ENCODE peak calls at places on chromosome 18, in four cellular contexts. B, Q, U and X are unnamed samples.

GRCh38 chr18:52948878-52949444 is 609.0 kb downstream of the DCC start:
- DNase-seq in U (no peak), B (no peak), Q (no peak), X (no peak)

GRCh38 chr18:48918660-48919415 is 31.9 kb downstream of the SMAD7 start:
- DNase-seq in U (no peak), Q (no peak), B (no peak), X (no peak)

GRCh38 chr18:36527740-36528455 is 230.4 kb downstream of the FHOD3 start:
- DNase-seq in U (no peak), B (no peak), Q (no peak), X (no peak)

GRCh38 chr18:28823506-28824182 is 646.7 kb upstream of the CDH2 start:
- DNase-seq in B (no peak), U (no peak), Q (peak), X (no peak)

GRCh38 chr18:74113711-74114110 is 33.9 kb downstream of the FBXO15 start:
- DNase-seq in U (no peak), Q (no peak), B (no peak), X (no peak)

GRCh38 chr18:76495435-76496199 is 575 bp upstream of the ZNF516 start:
- DNase-seq in Q (peak), B (peak), U (peak), X (no peak)

GRCh38 chr18:79616651-79617518 is 62.7 kb upstream of the CTDP1 start:
- DNase-seq in Q (peak), U (peak), B (no peak), X (no peak)

GRCh38 chr18:48896875-48897511 is 53.8 kb downstream of the SMAD7 start:
- DNase-seq in B (peak), Q (no peak), U (no peak), X (no peak)

GRCh38 chr18:74715865-74716712 is 118.4 kb downstream of the ZNF407 start:
- DNase-seq in Q (no peak), U (no peak), B (no peak), X (no peak)

GRCh38 chr18:26865557-26865956 is at the start of gene AQP4:
- DNase-seq in B (no peak), Q (no peak), U (no peak), X (no peak)

GRCh38 chr18:45793295-45793965 is 32.0 kb upstream of the SIGLEC15 start:
- DNase-seq in B (no peak), U (no peak), Q (peak), X (no peak)

GRCh38 chr18:51953521-51953920 is 386.5 kb upstream of the DCC start:
- DNase-seq in Q (no peak), B (no peak), U (no peak), X (no peak)

GRCh38 chr18:36680042-36680441 is 148.8 kb downstream of the TPGS2 start:
- DNase-seq in B (no peak), U (no peak), Q (no peak), X (no peak)

GRCh38 chr18:77098554-77099174 is 33.9 kb downstream of the MBP start:
- DNase-seq in Q (no peak), U (no peak), B (no peak), X (no peak)

GRCh38 chr18:55541571-55541970 is 46.4 kb downstream of the TCF4 start:
- DNase-seq in U (no peak), Q (no peak), B (no peak), X (no peak)

GRCh38 chr18:3211236-3211992 is 8.4 kb downstream of the MYOM1 start:
- DNase-seq in B (no peak), U (no peak), Q (peak), X (no peak)

GRCh38 chr18:6428851-6429395 is 14.2 kb upstream of the L3MBTL4 start:
- DNase-seq in Q (no peak), B (no peak), U (no peak), X (no peak)

GRCh38 chr18:8752329-8752728 is 47.0 kb downstream of the MTCL1 start:
- DNase-seq in B (no peak), Q (peak), U (no peak), X (no peak)

GRCh38 chr18:5962362-5962761 is 67.0 kb upstream of the TMEM200C start:
- DNase-seq in Q (peak), B (no peak), U (no peak), X (no peak)

GRCh38 chr18:49926076-49926745 is 112.9 kb upstream of the ACAA2 start:
- DNase-seq in B (no peak), U (no peak), Q (no peak), X (no peak)

GRCh38 chr18:48124857-48125626 is 194.6 kb upstream of the SMAD2 start:
- DNase-seq in B (no peak), U (no peak), Q (no peak), X (no peak)

GRCh38 chr18:31097666-31098065 is 4.6 kb downstream of the DSC2 start:
- DNase-seq in Q (no peak), U (no peak), B (no peak), X (no peak)

GRCh38 chr18:54357082-54357659 is 487 bp downstream of the STARD6 start:
- DNase-seq in Q (no peak), B (no peak), U (no peak), X (no peak)

GRCh38 chr18:44589709-44590108 is 91.0 kb upstream of the SETBP1 start:
- DNase-seq in U (peak), B (no peak), Q (peak), X (no peak)

GRCh38 chr18:834086-834720 is 22.2 kb upstream of the YES1 start:
- DNase-seq in U (no peak), Q (no peak), B (no peak), X (no peak)

GRCh38 chr18:69885381-69885780 is 62.3 kb downstream of the CD226 start:
- DNase-seq in U (no peak), Q (no peak), B (no peak), X (no peak)

GRCh38 chr18:54647176-54647575 is 56.1 kb downstream of the DYNAP start:
- DNase-seq in U (peak), B (no peak), Q (peak), X (peak)

GRCh38 chr18:78595924-78596573 is 383.6 kb upstream of the SALL3 start:
- DNase-seq in U (no peak), Q (no peak), B (no peak), X (no peak)

GRCh38 chr18:12726774-12727550 is 24.1 kb downstream of the PSMG2 start:
- DNase-seq in Q (peak), B (no peak), U (peak), X (peak)

GRCh38 chr18:13264091-13264777 is 45.7 kb downstream of the LDLRAD4 start:
- DNase-seq in U (no peak), B (peak), Q (peak), X (no peak)

GRCh38 chr18:38688402-38688801 is 1122.8 kb upstream of the CELF4 start:
- DNase-seq in U (no peak), Q (no peak), B (no peak), X (no peak)

GRCh38 chr18:33269223-33269622 is 171.3 kb downstream of the CCDC178 start:
- DNase-seq in B (no peak), U (no peak), Q (no peak), X (no peak)

GRCh38 chr18:8801263-8801901 is 96.0 kb downstream of the MTCL1 start:
- DNase-seq in U (no peak), B (no peak), Q (peak), X (no peak)

GRCh38 chr18:36633961-36634412 is 194.8 kb downstream of the TPGS2 start:
- DNase-seq in Q (no peak), U (peak), B (no peak), X (no peak)

GRCh38 chr18:76467371-76468190 is 27.5 kb downstream of the ZNF516 start:
- DNase-seq in U (no peak), Q (peak), B (no peak), X (no peak)

DNA sequence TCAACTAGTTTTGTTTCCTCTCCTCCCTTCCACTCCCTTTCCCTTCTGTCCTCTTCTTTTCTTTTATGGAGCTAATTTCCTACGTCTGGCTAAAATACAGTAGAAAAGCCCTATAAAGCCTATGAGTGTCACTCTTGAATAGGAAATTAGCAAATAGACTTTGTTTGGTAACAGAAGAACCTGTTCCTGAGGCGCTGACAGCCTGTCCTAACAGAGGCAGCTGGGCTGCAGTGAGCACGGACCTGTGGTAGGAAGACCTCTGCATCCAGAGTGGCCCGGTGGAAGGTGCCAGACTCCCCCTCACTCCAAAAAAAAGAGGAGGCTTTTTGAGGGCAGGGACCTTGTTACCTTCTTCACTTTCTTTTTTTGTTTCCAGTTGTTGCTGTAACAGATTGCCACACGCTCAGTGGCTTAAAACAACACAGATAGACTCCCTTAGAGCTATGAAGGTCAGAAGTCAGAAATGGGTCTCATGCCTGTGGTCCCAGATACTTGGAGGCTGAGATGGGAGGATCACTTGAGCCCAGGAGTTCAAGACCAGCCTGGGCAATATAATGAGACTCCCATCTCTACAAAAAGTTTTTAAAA is 81.2 kb upstream of the TXNDC2 start:
- DNase-seq in U (no peak), Q (peak), B (no peak), X (no peak)
- H3K27ac ChIP-seq in U (peak), Q (no peak), B (no peak), X (no peak)

DNA sequence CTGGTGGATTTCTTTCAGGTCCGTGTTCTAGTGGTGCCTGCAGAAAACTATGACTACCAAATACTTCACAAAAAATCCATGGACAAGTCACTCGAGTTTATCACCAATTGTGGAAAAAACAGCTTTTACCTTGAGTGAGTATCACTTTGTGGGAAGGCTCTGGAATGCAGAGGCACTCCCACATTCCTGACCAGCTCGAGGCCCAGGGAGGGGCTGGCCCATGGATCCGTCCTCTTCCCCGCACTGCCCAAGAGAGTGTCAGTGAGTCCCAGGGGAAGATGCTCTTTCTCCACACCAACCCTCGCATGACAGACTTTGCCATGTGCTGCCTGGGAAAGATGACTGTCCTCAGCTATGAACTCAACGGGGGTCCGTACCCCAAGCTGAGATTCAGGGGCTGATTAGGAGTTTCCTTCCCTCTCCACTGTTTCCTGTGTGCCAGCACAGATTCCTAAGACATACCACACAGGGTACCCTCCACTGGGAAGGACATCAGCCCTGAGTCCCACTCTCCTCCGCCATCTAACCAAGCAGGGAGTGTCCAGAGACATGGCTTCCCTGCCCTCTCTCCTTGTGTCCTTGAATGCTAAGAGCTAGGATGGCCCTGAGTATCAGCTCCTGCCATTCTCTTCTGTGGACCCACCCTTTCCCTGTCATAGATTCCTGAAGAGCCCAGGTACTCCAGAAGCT is 155.9 kb downstream of the LAMA3 start:
- DNase-seq in U (no peak), B (no peak), Q (peak), X (no peak)
- H3K27ac ChIP-seq in U (no peak), B (no peak), Q (no peak), X (no peak)

GRCh38 chr18:61861372-61861771 is 31.4 kb downstream of the RNF152 start:
- DNase-seq in Q (no peak), B (no peak), U (no peak), X (no peak)

GRCh38 chr18:61870151-61870550 is 22.7 kb downstream of the RNF152 start:
- DNase-seq in U (peak), B (no peak), Q (peak), X (no peak)

GRCh38 chr18:61869631-61870030 is 23.2 kb downstream of the RNF152 start:
- DNase-seq in B (no peak), U (no peak), Q (no peak), X (no peak)

GRCh38 chr18:61860302-61860701 is 32.5 kb downstream of the RNF152 start:
- DNase-seq in B (no peak), Q (peak), U (no peak), X (no peak)

DNA sequence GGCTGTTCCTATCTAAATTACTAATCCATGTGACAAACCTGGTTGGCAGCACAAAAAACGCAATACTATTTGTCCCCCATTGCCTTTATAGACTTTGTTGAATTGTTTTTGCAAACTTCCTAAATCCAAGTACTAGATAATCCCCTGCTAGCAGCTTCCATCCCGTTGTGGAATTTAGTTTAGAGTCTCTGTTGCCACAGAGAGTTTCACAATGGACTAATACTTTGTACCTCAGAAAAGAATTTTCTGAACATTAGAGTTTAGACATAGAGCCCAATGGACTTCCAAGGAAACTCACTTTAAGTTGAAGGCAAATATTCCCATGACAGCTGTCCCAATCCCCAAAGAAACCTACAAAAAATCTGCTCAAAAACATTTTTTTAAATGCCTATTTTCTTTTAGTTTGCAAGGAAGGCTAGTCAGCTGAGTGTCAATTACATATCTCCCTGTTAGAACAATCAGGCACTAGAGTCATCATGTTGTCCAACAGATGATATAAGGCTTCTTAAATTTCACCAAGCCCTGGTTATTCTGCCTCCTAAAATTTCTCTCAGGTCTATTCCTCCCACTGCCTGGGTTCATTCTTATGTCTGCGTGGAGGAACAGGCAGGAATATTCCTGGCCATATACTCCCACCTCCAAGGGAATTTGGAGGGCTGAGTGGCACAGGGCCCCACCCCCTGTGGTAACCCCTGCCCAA is 27.2 kb downstream of the RNF152 start:
- DNase-seq in U (no peak), Q (peak), B (no peak), X (no peak)
- H3K27ac ChIP-seq in U (no peak), Q (no peak), B (no peak), X (no peak)

GRCh38 chr18:22355069-22355468 is 62.6 kb downstream of the CTAGE1 start:
- DNase-seq in B (no peak), U (no peak), Q (no peak), X (no peak)
- H3K27ac ChIP-seq in B (no peak), U (no peak), Q (no peak), X (no peak)